ENCODE peak calls at places on chromosomes 11 and 22, in six cellular contexts. O is AG04450, J is tibial nerve, E is psoas muscle, X is lower leg skin, R is GM12864. M is an unnamed sample.

GRCh38 chr11:332651-333480 is 12.2 kb upstream of the IFITM3 start:
- DNase-seq in O (no peak), J (no peak), E (no peak), X (no peak), R (no peak), M (no peak)

GRCh38 chr11:68963779-68964178 is 17.0 kb downstream of the MRGPRD start:
- DNase-seq in O (no peak), J (no peak), E (no peak), X (peak), R (no peak), M (no peak)

GRCh38 chr11:18374956-18375355 is 19.4 kb upstream of the LDHA start:
- DNase-seq in O (no peak), J (no peak), E (no peak), X (no peak), R (no peak), M (no peak)

GRCh38 chr11:43834291-43834690 is 46.3 kb upstream of the ALKBH3 start:
- DNase-seq in O (no peak), J (no peak), E (no peak), X (no peak), R (no peak), M (no peak)

GRCh38 chr11:83713701-83714100 is 427.5 kb upstream of the CCDC90B start:
- DNase-seq in O (no peak), J (peak), E (peak), X (no peak), R (no peak), M (no peak)

GRCh38 chr22:39845522-39845921 is 48.0 kb downstream of the ENTHD1 start:
- DNase-seq in O (no peak), J (no peak), E (no peak), X (no peak), R (no peak), M (no peak)

GRCh38 chr22:50465531-50465930 is 9.3 kb downstream of the SBF1 start:
- DNase-seq in O (no peak), J (no peak), E (no peak), X (no peak), R (no peak), M (no peak)

GRCh38 chr11:10327254-10327653 is 22.4 kb downstream of the ADM start:
- DNase-seq in O (no peak), J (no peak), E (no peak), X (no peak), R (no peak), M (no peak)

GRCh38 chr11:3341298-3341697 is 37.6 kb downstream of the ZNF195 start:
- DNase-seq in O (no peak), J (peak), E (peak), X (peak), R (no peak), M (no peak)

GRCh38 chr11:18668131-18668530 is 30.4 kb upstream of the TMEM86A start:
- DNase-seq in O (no peak), J (no peak), E (no peak), X (peak), R (no peak), M (no peak)

GRCh38 chr11:17933710-17934109 is 79.1 kb downstream of the SERGEF start:
- DNase-seq in O (no peak), J (no peak), E (no peak), X (no peak), R (no peak), M (no peak)

GRCh38 chr11:10441652-10442503 is 13.2 kb upstream of the AMPD3 start:
- DNase-seq in O (no peak), J (no peak), E (no peak), X (no peak), R (peak), M (no peak)

GRCh38 chr11:102428696-102429095 is 23.9 kb downstream of the TMEM123 start:
- DNase-seq in O (no peak), J (no peak), E (no peak), X (no peak), R (no peak), M (no peak)

GRCh38 chr11:8290122-8290810 is 26.6 kb upstream of the LMO1 start:
- DNase-seq in O (no peak), J (no peak), E (no peak), X (peak), R (no peak), M (peak)

GRCh38 chr11:8293171-8293570 is 29.5 kb upstream of the LMO1 start:
- DNase-seq in O (no peak), J (no peak), E (no peak), X (peak), R (no peak), M (peak)

GRCh38 chr11:8291421-8292350 is 28.0 kb upstream of the LMO1 start:
- DNase-seq in O (no peak), J (no peak), E (no peak), X (peak), R (no peak), M (peak)

GRCh38 chr11:8294251-8294935 is 30.7 kb upstream of the LMO1 start:
- DNase-seq in O (no peak), J (no peak), E (no peak), X (peak), R (no peak), M (peak)

GRCh38 chr11:8292351-8292750 is 28.7 kb upstream of the LMO1 start:
- DNase-seq in O (no peak), J (no peak), E (no peak), X (no peak), R (no peak), M (peak)
- TF ChIP-seq CTCF in O (no peak), J (no peak), E (no peak), X (no peak), R (no peak), M (no peak)

DNA sequence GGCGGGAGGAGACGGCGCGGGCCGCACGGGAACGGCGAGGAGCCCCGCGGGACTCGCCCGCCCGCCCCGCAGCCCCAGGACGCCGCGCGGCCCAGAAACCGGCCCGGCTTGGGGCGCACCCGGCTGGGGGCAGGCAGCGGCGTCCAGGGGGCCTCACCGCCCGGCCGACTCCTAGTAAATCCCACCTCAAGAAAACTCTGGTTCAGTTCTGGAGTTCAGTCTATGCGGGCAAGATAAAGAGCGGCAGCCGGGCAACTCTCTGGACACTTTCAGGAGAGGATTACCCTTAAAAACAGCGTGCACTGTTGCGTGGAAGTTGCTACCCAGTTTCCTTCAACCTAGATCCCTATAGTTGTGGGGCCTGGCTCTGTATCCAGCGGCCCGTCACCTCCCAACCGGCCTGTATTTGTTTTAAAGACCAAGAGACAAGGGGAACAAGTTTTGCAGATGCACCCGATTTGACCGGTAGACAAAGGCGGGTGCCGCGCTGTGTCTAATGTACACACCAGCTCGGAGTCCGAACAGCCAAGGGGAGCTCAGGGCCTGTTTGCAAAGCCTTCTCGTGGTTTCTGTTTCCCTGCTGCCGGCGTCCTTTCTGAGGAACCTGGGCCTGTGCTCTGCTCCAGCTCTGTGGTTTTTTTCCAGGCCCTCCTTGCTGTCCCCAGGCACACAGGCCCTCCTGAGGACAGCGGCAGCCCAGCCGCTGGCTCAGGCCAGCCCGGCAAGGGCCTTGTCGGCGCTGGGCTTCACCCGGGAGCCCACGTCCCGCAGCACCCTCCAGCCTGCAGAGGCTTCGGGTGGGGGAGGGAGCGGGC is 1.1 kb downstream of the TBX1 start:
- DNase-seq in O (no peak), J (no peak), E (no peak), X (no peak), R (no peak), M (no peak)
- H3K4me3 ChIP-seq in O (no peak), J (no peak), E (peak), X (peak), R (no peak), M (no peak)

GRCh38 chr11:117509543-117509942 is 181.9 kb downstream of the CEP164 start:
- DNase-seq in O (no peak), J (no peak), E (no peak), X (no peak), R (no peak), M (no peak)
- TF ChIP-seq CTCF in O (no peak), J (no peak), E (no peak), X (no peak), R (no peak), M (no peak)

DNA sequence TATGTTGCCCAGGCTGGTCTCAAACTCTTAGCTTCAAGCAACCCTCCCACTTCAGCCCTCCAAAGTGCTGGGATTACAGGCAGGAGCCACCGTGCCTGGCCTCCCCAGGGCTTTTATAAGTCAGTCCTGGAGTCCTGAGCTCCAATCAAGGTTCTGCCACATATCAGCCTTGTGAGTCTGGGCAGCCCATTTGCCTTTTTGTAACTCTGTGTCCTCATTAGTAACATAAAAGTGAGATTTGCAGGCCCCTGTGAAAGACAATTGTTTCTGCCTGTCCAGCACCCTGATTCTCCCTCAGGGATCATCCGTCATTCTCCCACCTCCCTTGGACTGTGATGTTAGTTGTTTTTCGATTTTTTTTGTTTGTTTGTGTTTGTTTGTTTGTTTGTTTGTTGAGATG is 89.8 kb downstream of the MN1 start:
- DNase-seq in O (no peak), J (no peak), E (no peak), X (no peak), R (no peak), M (no peak)
- H3K4me3 ChIP-seq in O (no peak), J (no peak), E (no peak), X (no peak), R (no peak), M (no peak)

GRCh38 chr22:26139320-26139719 is 29.9 kb upstream of the SEZ6L start:
- DNase-seq in O (no peak), J (no peak), E (no peak), X (no peak), R (no peak), M (no peak)

GRCh38 chr22:26143801-26144325 is 25.4 kb upstream of the SEZ6L start:
- DNase-seq in O (no peak), J (no peak), E (no peak), X (no peak), R (no peak), M (no peak)
- TF ChIP-seq CTCF in O (no peak), J (no peak), E (no peak), X (no peak), R (no peak), M (no peak)

DNA sequence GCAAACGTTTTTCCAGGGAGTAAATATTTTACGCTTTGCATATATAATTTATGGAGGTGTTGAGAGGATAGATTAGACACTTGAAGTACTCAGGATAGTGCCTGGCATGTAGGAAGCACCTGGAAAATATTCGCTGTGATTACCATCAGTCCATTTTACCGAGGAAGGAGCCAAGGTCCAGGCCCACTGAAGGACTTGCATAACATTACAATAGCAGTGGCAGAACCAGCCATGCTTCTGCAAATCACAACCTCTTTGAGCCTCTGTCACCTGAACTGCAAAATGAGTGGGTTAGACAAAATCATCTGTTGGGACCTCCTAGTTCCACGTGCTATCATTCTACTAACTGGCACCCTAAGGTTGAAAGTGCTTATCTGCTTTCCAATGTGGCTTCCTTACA is 5.4 kb downstream of the FUT4 start:
- DNase-seq in O (no peak), J (no peak), E (no peak), X (no peak), R (no peak), M (no peak)
- H3K4me3 ChIP-seq in O (no peak), J (no peak), E (no peak), X (no peak), R (no peak), M (no peak)

GRCh38 chr11:48109046-48109666 is 107.5 kb upstream of the OR4B1 start:
- DNase-seq in O (no peak), J (no peak), E (no peak), X (no peak), R (no peak), M (no peak)
- TF ChIP-seq CTCF in O (peak), J (peak), E (peak), X (no peak), R (peak), M (peak)

M was measured in right atrium auricular region.